ENCODE peak calls at places on chromosomes 7 and 10, in seven cellular contexts. Z, O, A, U, F, C and K are unnamed samples.
A peak's percentile ranks its signal among the peaks of the same experiment; 100 is the strongest.

GRCh38 chr7:63867127-63867526 is 131.5 kb upstream of the ZNF722 start:
- DNase-seq in O (no peak), Z (no peak), C (no peak), A (no peak), U (no peak), F (no peak), K (no peak)

GRCh38 chr7:150787321-150788281 is 12.6 kb downstream of the TMEM176B start:
- DNase-seq in C (no peak), O (no peak), U (no peak), F (no peak), A (no peak), Z (no peak), K (no peak)

GRCh38 chr7:30168800-30169584 is 34.2 kb downstream of the MTURN start:
- DNase-seq in Z (no peak), U (peak; percentile 93), O (peak; percentile 94), A (peak; percentile 68), C (peak; percentile 79), F (peak; percentile 39), K (no peak)

GRCh38 chr10:42961156-42961589 is 115.7 kb upstream of the RET start:
- DNase-seq in C (no peak), U (no peak), A (no peak), O (no peak), F (no peak), Z (no peak), K (no peak)

GRCh38 chr10:21021843-21022594 is 124.9 kb upstream of the NEBL start:
- DNase-seq in O (no peak), A (peak; percentile 60), C (peak; percentile 14), F (peak; percentile 37), Z (no peak), U (no peak), K (no peak)

GRCh38 chr10:88707429-88708110 is 1.5 kb downstream of the LIPK start:
- DNase-seq in U (peak; percentile 41), C (no peak), A (no peak), F (no peak), O (peak; percentile 89), Z (no peak), K (no peak)

GRCh38 chr10:36173364-36173763 is 531.3 kb upstream of the FZD8 start:
- DNase-seq in F (no peak), C (peak; percentile 100), O (peak; percentile 55), U (no peak), Z (no peak), A (no peak), K (no peak)

GRCh38 chr7:15720849-15721471 is 34.5 kb upstream of the MEOX2 start:
- DNase-seq in A (peak; percentile 68), U (peak; percentile 72), F (peak; percentile 25), Z (peak; percentile 20), C (peak; percentile 70), O (peak; percentile 10), K (peak; percentile 5)

GRCh38 chr7:143362126-143362961 is at the start of gene FAM131B:
- DNase-seq in A (peak; percentile 77), F (peak; percentile 83), Z (peak; percentile 47), U (peak; percentile 65), O (no peak), C (no peak), K (peak; percentile 37)

GRCh38 chr10:120980316-120980975 is 129.3 kb downstream of the WDR11 start:
- DNase-seq in F (peak; percentile 17), O (no peak), Z (no peak), U (no peak), A (peak; percentile 71), C (no peak), K (no peak)

GRCh38 chr7:22082886-22083710 is 137.4 kb upstream of the CDCA7L start:
- DNase-seq in C (peak; percentile 79), Z (peak; percentile 83), F (peak; percentile 94), A (peak; percentile 99), O (peak; percentile 68), U (peak; percentile 95), K (peak; percentile 82)

GRCh38 chr7:156703773-156704482 is 63.4 kb downstream of the RNF32 start:
- DNase-seq in F (no peak), A (no peak), O (no peak), U (no peak), Z (no peak), C (no peak), K (no peak)

GRCh38 chr7:37360469-37360868 is 88.2 kb downstream of the ELMO1 start:
- DNase-seq in U (no peak), O (no peak), Z (no peak), A (no peak), F (no peak), C (no peak), K (no peak)

GRCh38 chr10:34565934-34566333 is 249.2 kb downstream of the PARD3 start:
- DNase-seq in U (peak; percentile 56), F (peak; percentile 17), A (no peak), O (peak; percentile 84), Z (no peak), C (no peak), K (no peak)

GRCh38 chr10:97498841-97499560 is at the start of gene UBTD1:
- DNase-seq in C (no peak), Z (peak; percentile 49), A (peak; percentile 83), F (peak; percentile 78), U (peak; percentile 84), O (peak; percentile 60), K (peak; percentile 44)

GRCh38 chr7:74092964-74093339 is 9.3 kb downstream of the LIMK1 start:
- DNase-seq in U (no peak), C (no peak), Z (no peak), F (no peak), A (no peak), O (peak; percentile 59), K (no peak)

GRCh38 chr7:44073664-44074348 is 8.4 kb upstream of the PGAM2 start:
- DNase-seq in F (no peak), C (peak; percentile 87), U (no peak), Z (no peak), A (peak; percentile 84), O (peak; percentile 77), K (no peak)

GRCh38 chr10:63260860-63261251 is 127.7 kb downstream of the NRBF2 start:
- DNase-seq in U (no peak), F (no peak), C (peak; percentile 31), A (no peak), O (no peak), Z (no peak), K (no peak)

GRCh38 chr10:86966008-86966654 is 2.2 kb upstream of the ADIRF start:
- DNase-seq in F (no peak), O (no peak), U (no peak), A (no peak), C (no peak), Z (no peak), K (no peak)

GRCh38 chr7:30175171-30175570 is 40.4 kb downstream of the MTURN start:
- DNase-seq in A (no peak), O (no peak), F (no peak), Z (no peak), U (peak; percentile 12), C (no peak), K (no peak)

GRCh38 chr7:35379481-35379880 is 125.6 kb upstream of the TBX20 start:
- DNase-seq in F (no peak), Z (no peak), A (no peak), C (no peak), U (no peak), O (no peak), K (no peak)

GRCh38 chr10:110802551-110803238 is 69.0 kb upstream of the PDCD4 start:
- DNase-seq in Z (no peak), U (peak; percentile 83), O (peak; percentile 95), F (no peak), C (no peak), A (no peak), K (peak; percentile 10)

GRCh38 chr10:117160567-117160966 is 22.5 kb upstream of the VAX1 start:
- DNase-seq in Z (no peak), C (no peak), A (peak; percentile 52), O (no peak), U (no peak), F (no peak), K (no peak)

GRCh38 chr7:107690084-107690483 is 29.5 kb downstream of the SLC26A4 start:
- DNase-seq in C (no peak), U (no peak), A (peak; percentile 53), O (no peak), F (no peak), Z (no peak), K (no peak)

GRCh38 chr7:153454283-153454682 is 597.9 kb upstream of the DPP6 start:
- DNase-seq in C (no peak), A (no peak), U (no peak), F (no peak), O (no peak), Z (no peak), K (no peak)

GRCh38 chr7:55157347-55158105 is 138.7 kb downstream of the EGFR start:
- DNase-seq in F (peak; percentile 9), C (no peak), U (no peak), Z (no peak), O (no peak), A (no peak), K (no peak)

GRCh38 chr10:14524692-14525091 is 194.0 kb upstream of the FRMD4A start:
- DNase-seq in Z (no peak), O (no peak), C (no peak), F (no peak), A (no peak), U (no peak), K (no peak)

GRCh38 chr10:66862687-66863290 is 63.0 kb upstream of the LRRTM3 start:
- DNase-seq in O (no peak), C (no peak), A (no peak), U (no peak), F (no peak), Z (no peak), K (no peak)

GRCh38 chr7:143415696-143416095 is 7.0 kb upstream of the EPHA1 start:
- DNase-seq in A (no peak), Z (no peak), O (peak; percentile 72), F (no peak), U (no peak), C (peak; percentile 90), K (no peak)

GRCh38 chr10:43904831-43905230 is 256.1 kb upstream of the ZNF32 start:
- DNase-seq in U (no peak), O (no peak), C (no peak), A (no peak), Z (no peak), F (no peak), K (no peak)

GRCh38 chr10:17671307-17671706 is 27.4 kb downstream of the STAM start:
- DNase-seq in U (no peak), O (peak; percentile 47), A (no peak), F (peak; percentile 31), C (peak; percentile 6), Z (no peak), K (no peak)
- H3K4me3 ChIP-seq in U (no peak overlapping the region), O (no peak overlapping the region), A (no peak overlapping the region), F (no peak overlapping the region), C (no peak overlapping the region), Z (no peak overlapping the region), K (no peak overlapping the region)

GRCh38 chr10:103890194-103890658 is 27.8 kb downstream of the STN1 start:
- DNase-seq in Z (no peak), O (peak; percentile 13), F (no peak), A (no peak), C (peak; percentile 93), U (no peak), K (no peak)
- H3K4me1 ChIP-seq in Z (peaks cover 2% of the 10 kb centered on the region), O (peaks cover 21% of the 10 kb centered on the region), F (peaks cover 13% of the 10 kb centered on the region), A (peaks cover 10% of the 10 kb centered on the region), C (peaks cover 71% of the 10 kb centered on the region), U (peaks cover 43% of the 10 kb centered on the region), K (no peaks in the 10 kb centered on the region)

GRCh38 chr10:78307576-78307975 is 273.9 kb downstream of the RPS24 start:
- DNase-seq in A (no peak), C (peak; percentile 39), Z (no peak), U (no peak), F (no peak), O (no peak), K (no peak)
- H3K9ac ChIP-seq in A (no peak overlapping the region), C (no peak overlapping the region), Z (no peak overlapping the region), U (no peak overlapping the region), F (no peak overlapping the region), O (no peak overlapping the region), K (no peak overlapping the region)

GRCh38 chr7:102292813-102293798 is 6.4 kb downstream of the SH2B2 start:
- DNase-seq in Z (no peak), A (peak; percentile 61), O (no peak), U (no peak), C (no peak), F (no peak), K (no peak)
- H3K4me3 ChIP-seq in Z (no peak overlapping the region), A (no peak overlapping the region), O (no peak overlapping the region), U (no peak overlapping the region), C (no peak overlapping the region), F (peak overlapping the region; percentile 39), K (no peak overlapping the region)